ENCODE peak calls at places on chromosomes 3 and 15, in six cellular contexts. Q is type B pancreatic cell; V is NCI-H460; S is CD8-positive, alpha-beta memory T cell; A is OCI-LY7; U is ascending aorta. C is an unnamed sample.

GRCh38 chr3:106349191-106349881 is 480.5 kb upstream of the CBLB start:
- DNase-seq in Q (no peak), U (no peak), S (no peak), V (no peak), A (no peak), C (no peak)

GRCh38 chr3:171566803-171567422 is 106.7 kb upstream of the TNIK start:
- DNase-seq in S (no peak), A (peak; percentile 60), Q (no peak), U (no peak), V (peak; percentile 33), C (peak; percentile 68)

GRCh38 chr3:50574280-50574831 is 5.0 kb downstream of the HEMK1 start:
- DNase-seq in A (no peak), U (no peak), S (no peak), V (no peak), Q (no peak), C (no peak)

GRCh38 chr3:14369675-14370669 is 32.4 kb upstream of the SLC6A6 start:
- DNase-seq in Q (no peak), V (no peak), U (no peak), S (no peak), A (peak; percentile 61), C (peak; percentile 68)

GRCh38 chr3:108234387-108234957 is 12.2 kb upstream of the IFT57 start:
- DNase-seq in A (no peak), S (no peak), V (no peak), U (no peak), Q (no peak), C (no peak)

GRCh38 chr3:44894485-44894884 is 20.1 kb downstream of the TGM4 start:
- DNase-seq in A (no peak), Q (no peak), S (no peak), U (no peak), V (no peak), C (no peak)

GRCh38 chr3:34034840-34035239 is 236.4 kb downstream of the PDCD6IP start:
- DNase-seq in A (no peak), Q (no peak), V (no peak), S (no peak), U (no peak), C (no peak)

GRCh38 chr15:63945005-63945788 is 101.1 kb downstream of the DAPK2 start:
- DNase-seq in V (peak; percentile 52), S (peak; percentile 74), U (peak; percentile 78), A (peak; percentile 74), Q (no peak), C (peak; percentile 48)

GRCh38 chr15:66153549-66154415 is 99.8 kb downstream of the MEGF11 start:
- DNase-seq in S (no peak), V (no peak), Q (no peak), U (no peak), A (peak; percentile 98), C (no peak)

GRCh38 chr3:192194081-192194480 is 533.3 kb downstream of the FGF12 start:
- DNase-seq in A (no peak), S (no peak), U (no peak), V (no peak), Q (no peak), C (no peak)

GRCh38 chr15:78976691-78977090 is 31.8 kb upstream of the CTSH start:
- DNase-seq in U (no peak), A (no peak), Q (no peak), S (no peak), V (no peak), C (no peak)

GRCh38 chr3:161371441-161372320 is at the start of gene SPTSSB:
- DNase-seq in U (peak; percentile 64), A (no peak), S (peak; percentile 62), Q (peak; percentile 75), V (no peak), C (peak; percentile 57)

GRCh38 chr15:80929689-80930088 is 59.9 kb downstream of the MESD start:
- DNase-seq in Q (no peak), U (no peak), V (no peak), S (no peak), A (no peak), C (no peak)

GRCh38 chr3:2097641-2098191 is 950 bp upstream of the CNTN4 start:
- DNase-seq in Q (no peak), S (no peak), U (peak; percentile 65), A (no peak), V (peak; percentile 3), C (no peak)

GRCh38 chr3:42752961-42753360 is 20.1 kb downstream of the CCDC13 start:
- DNase-seq in Q (no peak), S (no peak), A (no peak), U (peak; percentile 25), V (no peak), C (no peak)

GRCh38 chr3:185365281-185366211 is 2.6 kb downstream of the MAP3K13 start:
- DNase-seq in A (no peak), U (no peak), S (no peak), Q (no peak), V (no peak), C (peak; percentile 45)

GRCh38 chr3:187567741-187568140 is 102.5 kb downstream of the SST start:
- DNase-seq in A (no peak), S (no peak), U (no peak), V (no peak), Q (no peak), C (no peak)

GRCh38 chr3:155352900-155353490 is 59.5 kb upstream of the STRIT1 start:
- DNase-seq in Q (no peak), S (no peak), A (peak; percentile 67), U (no peak), V (peak; percentile 17), C (peak; percentile 68)

GRCh38 chr3:71722693-71723092 is 2.5 kb downstream of the EIF4E3 start:
- DNase-seq in U (no peak), Q (no peak), V (no peak), A (no peak), S (no peak), C (peak; percentile 30)

GRCh38 chr15:44763187-44763586 is 26.9 kb downstream of the TRIM69 start:
- DNase-seq in V (no peak), S (no peak), A (no peak), Q (no peak), U (no peak), C (no peak)

GRCh38 chr3:52046186-52046913 is 10.0 kb downstream of the DUSP7 start:
- DNase-seq in A (no peak), Q (no peak), S (no peak), U (peak; percentile 97), V (peak; percentile 93), C (no peak)

GRCh38 chr15:34650177-34650576 is 66.7 kb upstream of the GOLGA8B start:
- DNase-seq in S (no peak), A (no peak), U (no peak), Q (no peak), V (no peak), C (no peak)

GRCh38 chr3:169673521-169673920 is 10.0 kb upstream of the MECOM start:
- DNase-seq in A (no peak), V (no peak), Q (no peak), U (no peak), S (no peak), C (no peak)

C was measured in MM.1S.